ENCODE peak calls at places on chromosomes 2 and 18, in four cellular contexts. F, M, P and C are unnamed samples.

GRCh38 chr2:33791625-33792024 is 192.5 kb upstream of the FAM98A start:
- DNase-seq in F (no peak), M (no peak), P (no peak), C (no peak)

GRCh38 chr2:62665446-62665845 is 40.1 kb upstream of the EHBP1 start:
- DNase-seq in F (no peak), M (no peak), P (no peak), C (no peak)

GRCh38 chr18:58400337-58400885 is 228.5 kb downstream of the ALPK2 start:
- DNase-seq in F (no peak), M (no peak), P (no peak), C (no peak)

GRCh38 chr2:128413014-128413717 is 94.5 kb upstream of the HS6ST1 start:
- DNase-seq in F (no peak), M (no peak), P (no peak), C (no peak)

GRCh38 chr2:70831861-70832260 is 3.8 kb downstream of the CD207 start:
- DNase-seq in F (no peak), M (no peak), P (no peak), C (no peak)

GRCh38 chr18:69686861-69687260 is 260.8 kb downstream of the CD226 start:
- DNase-seq in F (no peak), M (no peak), P (no peak), C (no peak)

GRCh38 chr2:85714841-85715240 is 20.7 kb downstream of the GNLY start:
- DNase-seq in F (no peak), M (no peak), P (no peak), C (no peak)

GRCh38 chr18:77070627-77071026 is 62.0 kb downstream of the MBP start:
- DNase-seq in F (no peak), M (no peak), P (no peak), C (no peak)

GRCh38 chr18:30634249-30634648 is 408.3 kb downstream of the DSC3 start:
- DNase-seq in F (no peak), M (no peak), P (no peak), C (no peak)

GRCh38 chr2:234789926-234790325 is 161.9 kb upstream of the SH3BP4 start:
- DNase-seq in F (no peak), M (no peak), P (no peak), C (no peak)

GRCh38 chr18:3212636-3213035 is 7.1 kb downstream of the MYOM1 start:
- DNase-seq in F (no peak), M (no peak), P (no peak), C (no peak)

GRCh38 chr2:241009191-241009590 is 10.8 kb downstream of the SNED1 start:
- DNase-seq in F (no peak), M (no peak), P (no peak), C (no peak)

GRCh38 chr18:36850527-36851201 is 21.7 kb downstream of the KIAA1328 start:
- DNase-seq in F (peak), M (peak), P (no peak), C (no peak)

GRCh38 chr2:231765496-231765929 is 15.6 kb downstream of the PDE6D start:
- DNase-seq in F (no peak), M (no peak), P (peak), C (no peak)

GRCh38 chr2:217798743-217799552 is 203.8 kb downstream of the TNS1 start:
- DNase-seq in F (no peak), M (no peak), P (no peak), C (no peak)
- TF ChIP-seq FOXK2 in F (no peak), M (no peak), P (no peak), C (no peak)

GRCh38 chr2:120552079-120552478 is 183.6 kb upstream of the GLI2 start:
- DNase-seq in F (no peak), M (no peak), P (no peak), C (no peak)

GRCh38 chr2:120555066-120555465 is 180.6 kb upstream of the GLI2 start:
- DNase-seq in F (no peak), M (no peak), P (no peak), C (no peak)

GRCh38 chr2:120556908-120557307 is 178.8 kb upstream of the GLI2 start:
- DNase-seq in F (no peak), M (no peak), P (no peak), C (no peak)

GRCh38 chr2:120552800-120553471 is 182.7 kb upstream of the GLI2 start:
- DNase-seq in F (peak), M (peak), P (no peak), C (peak)

GRCh38 chr2:120554625-120555032 is 181.0 kb upstream of the GLI2 start:
- DNase-seq in F (peak), M (no peak), P (no peak), C (no peak)
- TF ChIP-seq FOXK2 in F (no peak), M (no peak), P (no peak), C (no peak)

DNA sequence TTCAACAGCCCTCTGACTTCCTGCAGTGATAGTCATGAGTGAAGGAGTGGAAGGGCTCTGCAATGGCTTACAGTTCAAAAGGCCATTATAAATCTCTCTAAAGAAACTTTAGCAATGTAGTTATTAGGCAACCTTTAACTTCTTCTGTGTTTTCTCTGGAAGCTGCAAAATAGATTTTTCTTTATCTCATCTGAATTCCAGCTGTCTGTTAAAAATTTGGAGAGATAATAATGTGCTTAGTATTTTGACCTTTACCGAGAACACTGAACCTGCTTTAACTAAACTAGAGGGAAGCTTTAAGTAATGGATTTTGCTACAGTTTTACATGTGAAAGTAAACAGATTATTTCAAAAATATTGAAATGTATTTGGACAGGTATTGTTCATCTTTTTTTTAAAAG is 847.9 kb downstream of the ERBB4 start:
- DNase-seq in F (no peak), M (no peak), P (no peak), C (no peak)
- TF ChIP-seq FOXK2 in F (no peak), M (no peak), P (no peak), C (no peak)

GRCh38 chr2:120767486-120768005 is 31.9 kb downstream of the GLI2 start:
- DNase-seq in F (no peak), M (no peak), P (no peak), C (no peak)

GRCh38 chr2:120764434-120764833 is 28.8 kb downstream of the GLI2 start:
- DNase-seq in F (no peak), M (no peak), P (no peak), C (no peak)

GRCh38 chr2:120765031-120765910 is 29.6 kb downstream of the GLI2 start:
- DNase-seq in F (no peak), M (no peak), P (no peak), C (no peak)

GRCh38 chr2:120766758-120767351 is 31.2 kb downstream of the GLI2 start:
- DNase-seq in F (no peak), M (no peak), P (no peak), C (no peak)

DNA sequence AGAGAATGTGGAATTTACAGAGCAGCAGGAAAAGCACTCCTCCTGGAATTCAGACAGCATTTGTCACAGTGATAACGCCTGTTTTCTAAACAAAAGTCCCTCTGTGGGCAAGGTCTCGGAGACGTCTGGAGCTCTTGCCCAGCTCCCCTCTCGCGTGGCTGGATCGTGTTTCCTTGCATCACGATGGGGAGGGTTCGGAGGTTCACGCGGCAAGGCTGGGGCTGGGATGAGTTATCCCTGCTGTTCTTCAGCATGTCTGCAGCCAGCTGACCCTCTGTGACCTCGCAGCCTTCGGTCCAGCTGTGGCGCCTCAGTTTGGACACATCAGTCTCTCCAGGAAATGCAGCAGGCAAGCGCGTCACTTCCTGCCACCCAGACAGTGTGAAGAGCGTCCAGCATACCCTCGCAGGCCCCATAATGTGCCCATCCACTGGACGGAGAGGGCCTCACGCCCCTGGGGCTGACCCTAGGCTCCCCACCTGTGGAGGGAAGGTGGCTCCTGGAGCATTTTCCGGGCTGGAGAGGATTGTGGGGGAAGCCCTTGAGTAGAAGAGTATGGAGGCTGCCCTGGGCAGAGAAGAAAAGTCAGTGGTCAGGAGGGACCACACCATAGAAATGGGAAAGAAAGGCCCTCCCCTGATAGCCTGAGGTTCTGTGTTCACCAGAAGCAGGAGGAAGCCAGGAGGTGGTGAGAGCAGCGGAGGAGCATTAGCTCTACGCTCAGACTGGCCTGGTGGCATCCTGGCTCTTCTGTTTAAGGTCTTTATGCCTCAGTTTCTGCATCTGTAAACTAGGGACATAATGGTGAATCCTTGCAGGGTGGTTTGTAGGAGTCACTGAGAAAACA is 30.5 kb downstream of the GLI2 start:
- DNase-seq in F (no peak), M (no peak), P (no peak), C (no peak)
- TF ChIP-seq FOXK2 in F (no peak), M (no peak), P (no peak), C (no peak)

GRCh38 chr2:202700075-202700901 is 65.5 kb downstream of the FAM117B start:
- DNase-seq in F (no peak), M (no peak), P (no peak), C (no peak)

GRCh38 chr2:202689898-202690297 is 55.1 kb downstream of the FAM117B start:
- DNase-seq in F (no peak), M (no peak), P (no peak), C (no peak)

GRCh38 chr2:202693503-202693902 is 58.7 kb downstream of the FAM117B start:
- DNase-seq in F (no peak), M (no peak), P (no peak), C (no peak)

GRCh38 chr2:202690321-202690900 is 55.6 kb downstream of the FAM117B start:
- DNase-seq in F (no peak), M (no peak), P (no peak), C (no peak)

GRCh38 chr2:202695166-202695565 is 60.4 kb downstream of the FAM117B start:
- DNase-seq in F (no peak), M (no peak), P (no peak), C (no peak)
- TF ChIP-seq FOXK2 in F (no peak), M (no peak), P (no peak), C (no peak)

GRCh38 chr2:64605991-64606494 is 47.7 kb downstream of the SERTAD2 start:
- DNase-seq in F (no peak), M (no peak), P (no peak), C (no peak)

GRCh38 chr2:64602436-64602835 is 51.3 kb downstream of the SERTAD2 start:
- DNase-seq in F (no peak), M (no peak), P (no peak), C (no peak)

GRCh38 chr2:64604929-64605550 is 48.7 kb downstream of the SERTAD2 start:
- DNase-seq in F (no peak), M (no peak), P (no peak), C (no peak)

GRCh38 chr2:64601785-64602391 is 51.8 kb downstream of the SERTAD2 start:
- DNase-seq in F (no peak), M (no peak), P (no peak), C (no peak)

DNA sequence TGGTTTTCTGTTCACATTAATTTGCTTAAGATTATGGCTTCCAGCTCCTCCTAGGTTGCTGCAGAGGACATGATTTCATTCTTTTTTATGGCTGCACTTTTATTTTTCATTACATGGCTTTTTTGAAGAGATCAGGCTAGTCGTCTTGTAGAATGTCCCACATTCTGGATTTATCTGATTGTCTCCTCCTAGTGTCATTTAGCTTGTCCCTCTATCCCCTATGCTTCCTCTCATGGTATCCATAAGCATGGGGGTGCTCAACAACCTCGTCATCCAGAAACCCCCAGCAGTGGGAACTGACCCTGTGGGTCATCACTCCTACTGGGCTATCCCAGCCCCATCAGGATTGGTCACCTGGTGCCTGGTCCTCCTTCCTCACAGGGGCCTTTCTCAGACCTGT is 49.6 kb downstream of the SERTAD2 start:
- DNase-seq in F (no peak), M (no peak), P (no peak), C (no peak)
- TF ChIP-seq FOXK2 in F (no peak), M (no peak), P (no peak), C (no peak)

GRCh38 chr2:165371356-165371755 is 98.1 kb upstream of the CSRNP3 start:
- DNase-seq in F (no peak), M (no peak), P (no peak), C (no peak)
- TF ChIP-seq FOXK2 in F (no peak), M (no peak), P (no peak), C (no peak)

GRCh38 chr2:119862127-119862889 is 102.6 kb downstream of the PTPN4 start:
- DNase-seq in F (peak), M (no peak), P (peak), C (no peak)
- TF ChIP-seq FOXK2 in F (no peak), M (no peak), P (no peak), C (no peak)